ENCODE peak calls at places on chromosomes 5 and 9, in ten cellular contexts. N is NCI-H774; O is ascending aorta; K is right cardiac atrium; A is GM12878; J is activated CD8-positive, alpha-beta memory T cell treated with anti-CD3 and anti-CD28 coated beads for 48 hours; W is GM12892; F is amniotic stem cell; Y is EH; P is HEK293T. T is an unnamed sample.

GRCh38 chr5:127925916-127926315 is 157.7 kb upstream of the SLC12A2 start:
- DNase-seq in N (no peak), O (no peak), K (no peak), A (no peak), J (no peak), W (no peak), F (no peak), Y (no peak), P (no peak), T (no peak)

GRCh38 chr9:8371686-8372085 is 572.1 kb upstream of the DMAC1 start:
- DNase-seq in N (no peak), O (no peak), K (no peak), A (no peak), J (no peak), W (no peak), F (no peak), Y (no peak), P (no peak), T (no peak)

GRCh38 chr5:58934629-58935097 is 351.8 kb downstream of the RAB3C start:
- DNase-seq in N (no peak), O (no peak), K (no peak), A (no peak), J (no peak), W (no peak), F (no peak), Y (no peak), P (no peak), T (no peak)

GRCh38 chr5:154517181-154517580 is 39.2 kb upstream of the HAND1 start:
- DNase-seq in N (no peak), O (no peak), K (no peak), A (no peak), J (no peak), W (no peak), F (no peak), Y (no peak), P (no peak), T (no peak)

GRCh38 chr5:118777468-118777746 is 210.9 kb downstream of the DTWD2 start:
- DNase-seq in N (no peak), O (no peak), K (no peak), A (no peak), J (no peak), W (no peak), F (no peak), Y (no peak), P (no peak), T (no peak)

GRCh38 chr5:71932649-71933338 is 174.5 kb upstream of the MAP1B start:
- DNase-seq in N (peak), O (peak), K (peak), A (no peak), J (no peak), W (no peak), F (no peak), Y (peak), P (no peak), T (peak)

GRCh38 chr9:127853312-127854168 is 918 bp downstream of the ENG start:
- DNase-seq in N (no peak), O (no peak), K (no peak), A (no peak), J (no peak), W (no peak), F (no peak), Y (no peak), P (no peak), T (no peak)

GRCh38 chr5:108193021-108193795 is 188.7 kb downstream of the FBXL17 start:
- DNase-seq in N (no peak), O (no peak), K (no peak), A (no peak), J (no peak), W (no peak), F (no peak), Y (peak), P (no peak), T (no peak)

GRCh38 chr9:126939821-126940221 is 25.2 kb downstream of the RALGPS1 start:
- DNase-seq in N (no peak), O (no peak), K (no peak), A (no peak), J (no peak), W (no peak), F (no peak), Y (no peak), P (no peak), T (no peak)